ENCODE peak calls at places on chromosome 2, in four cellular contexts. T, V, L and E are unnamed samples.
A peak's percentile ranks its signal among the peaks of the same experiment; 100 is the strongest.

GRCh38 chr2:41836944-41837343 is 210.9 kb upstream of the PKDCC start:
- DNase-seq in T (peak; percentile 64), L (peak; percentile 54), V (peak; percentile 89), E (peak; percentile 43)

GRCh38 chr2:25286025-25286400 is 55.7 kb downstream of the DNMT3A start:
- DNase-seq in T (no peak), V (no peak), L (peak; percentile 68), E (peak; percentile 28)

GRCh38 chr2:131016826-131017596 is 76.2 kb downstream of the FAM168B start:
- DNase-seq in L (no peak), T (peak; percentile 92), V (no peak), E (no peak)

GRCh38 chr2:207683879-207684627 is 27.4 kb upstream of the CCNYL1 start:
- DNase-seq in V (no peak), L (no peak), T (peak; percentile 96), E (peak; percentile 65)

GRCh38 chr2:38960609-38961320 is 71.1 kb downstream of the ARHGEF33 start:
- DNase-seq in T (no peak), V (no peak), L (peak; percentile 64), E (no peak)

GRCh38 chr2:152284398-152284797 is 50.6 kb upstream of the FMNL2 start:
- DNase-seq in L (no peak), V (peak; percentile 10), T (no peak), E (no peak)

GRCh38 chr2:195636890-195637289 is 20.1 kb upstream of the SLC39A10 start:
- DNase-seq in T (peak; percentile 37), V (no peak), L (no peak), E (no peak)

GRCh38 chr2:241635756-241636155 is 1.2 kb downstream of the THAP4 start:
- DNase-seq in L (no peak), T (no peak), V (no peak), E (no peak)

GRCh38 chr2:168355110-168355509 is 101.0 kb upstream of the CERS6 start:
- DNase-seq in V (no peak), L (no peak), T (no peak), E (no peak)

GRCh38 chr2:70939001-70939846 is 3.5 kb downstream of the ATP6V1B1 start:
- DNase-seq in T (no peak), L (peak; percentile 75), V (no peak), E (no peak)

GRCh38 chr2:230931556-230932231 is 6.7 kb upstream of the GPR55 start:
- DNase-seq in T (no peak), V (no peak), L (peak; percentile 21), E (no peak)

GRCh38 chr2:229111744-229112143 is 159.3 kb downstream of the PID1 start:
- DNase-seq in T (no peak), L (no peak), V (no peak), E (no peak)

GRCh38 chr2:22880161-22880560 is 504.8 kb upstream of the KLHL29 start:
- DNase-seq in T (peak; percentile 2), L (no peak), V (no peak), E (no peak)

GRCh38 chr2:113757059-113757657 is 716 bp upstream of the SLC35F5 start:
- DNase-seq in L (no peak), V (no peak), T (no peak), E (no peak)

GRCh38 chr2:117536139-117536538 is 278.4 kb upstream of the DDX18 start:
- DNase-seq in L (peak; percentile 52), T (peak; percentile 29), V (peak; percentile 49), E (no peak)

GRCh38 chr2:164474873-164475272 is 146.4 kb downstream of the GRB14 start:
- DNase-seq in V (no peak), T (no peak), L (no peak), E (no peak)

GRCh38 chr2:11822746-11823411 is 76.4 kb downstream of the LPIN1 start:
- DNase-seq in L (no peak), V (no peak), T (peak; percentile 63), E (no peak)

GRCh38 chr2:11907178-11907577 is 160.7 kb downstream of the LPIN1 start:
- DNase-seq in L (no peak), V (no peak), T (no peak), E (no peak)

GRCh38 chr2:55102056-55102812 is 52.0 kb upstream of the RTN4 start:
- DNase-seq in V (no peak), L (no peak), T (peak; percentile 60), E (peak; percentile 80)

GRCh38 chr2:120530781-120531180 is 184.8 kb downstream of the INHBB start:
- DNase-seq in V (no peak), L (no peak), T (no peak), E (no peak)

GRCh38 chr2:238108423-238109201 is 8.5 kb downstream of the ESPNL start:
- DNase-seq in L (peak; percentile 72), T (no peak), V (peak; percentile 52), E (no peak)

GRCh38 chr2:128346811-128347558 is 28.3 kb upstream of the HS6ST1 start:
- DNase-seq in L (no peak), V (no peak), T (no peak), E (no peak)

GRCh38 chr2:53859354-53860159 is at the start of gene GPR75:
- DNase-seq in V (peak; percentile 32), L (peak; percentile 63), T (no peak), E (no peak)

GRCh38 chr2:119996148-119996547 is 16.7 kb upstream of the EPB41L5 start:
- DNase-seq in V (no peak), T (no peak), L (no peak), E (peak; percentile 24)

GRCh38 chr2:219297766-219298456 is 11.3 kb downstream of the PTPRN start:
- DNase-seq in T (no peak), L (no peak), V (no peak), E (no peak)

GRCh38 chr2:108632748-108633147 is 86.5 kb upstream of the RANBP2 start:
- DNase-seq in T (no peak), V (no peak), L (no peak), E (no peak)

GRCh38 chr2:108637304-108637669 is 82.0 kb upstream of the RANBP2 start:
- DNase-seq in L (no peak), V (peak; percentile 89), T (no peak), E (peak; percentile 97)

GRCh38 chr2:108633379-108633778 is 85.9 kb upstream of the RANBP2 start:
- DNase-seq in L (no peak), T (no peak), V (no peak), E (peak; percentile 71)

GRCh38 chr2:108634591-108635160 is 84.6 kb upstream of the RANBP2 start:
- DNase-seq in V (peak; percentile 50), L (no peak), T (no peak), E (no peak)

GRCh38 chr2:108635630-108636354 is 83.5 kb upstream of the RANBP2 start:
- DNase-seq in V (no peak), L (no peak), T (no peak), E (no peak)
- H3K4me1 ChIP-seq in V (peaks cover 74% of the 10 kb centered on the region), L (no peaks in the 10 kb centered on the region), T (peaks cover 33% of the 10 kb centered on the region), E (peaks cover 62% of the 10 kb centered on the region)

GRCh38 chr2:234976479-234977227 is 24.8 kb downstream of the SH3BP4 start:
- DNase-seq in T (no peak), L (no peak), V (no peak), E (no peak)

GRCh38 chr2:234980476-234981187 is 28.8 kb downstream of the SH3BP4 start:
- DNase-seq in L (no peak), T (peak; percentile 60), V (no peak), E (peak; percentile 98)

GRCh38 chr2:234977228-234977679 is 25.4 kb downstream of the SH3BP4 start:
- DNase-seq in T (no peak), V (no peak), L (no peak), E (no peak)

GRCh38 chr2:234979204-234980167 is 27.7 kb downstream of the SH3BP4 start:
- DNase-seq in T (peak; percentile 42), L (no peak), V (no peak), E (peak; percentile 84)

DNA sequence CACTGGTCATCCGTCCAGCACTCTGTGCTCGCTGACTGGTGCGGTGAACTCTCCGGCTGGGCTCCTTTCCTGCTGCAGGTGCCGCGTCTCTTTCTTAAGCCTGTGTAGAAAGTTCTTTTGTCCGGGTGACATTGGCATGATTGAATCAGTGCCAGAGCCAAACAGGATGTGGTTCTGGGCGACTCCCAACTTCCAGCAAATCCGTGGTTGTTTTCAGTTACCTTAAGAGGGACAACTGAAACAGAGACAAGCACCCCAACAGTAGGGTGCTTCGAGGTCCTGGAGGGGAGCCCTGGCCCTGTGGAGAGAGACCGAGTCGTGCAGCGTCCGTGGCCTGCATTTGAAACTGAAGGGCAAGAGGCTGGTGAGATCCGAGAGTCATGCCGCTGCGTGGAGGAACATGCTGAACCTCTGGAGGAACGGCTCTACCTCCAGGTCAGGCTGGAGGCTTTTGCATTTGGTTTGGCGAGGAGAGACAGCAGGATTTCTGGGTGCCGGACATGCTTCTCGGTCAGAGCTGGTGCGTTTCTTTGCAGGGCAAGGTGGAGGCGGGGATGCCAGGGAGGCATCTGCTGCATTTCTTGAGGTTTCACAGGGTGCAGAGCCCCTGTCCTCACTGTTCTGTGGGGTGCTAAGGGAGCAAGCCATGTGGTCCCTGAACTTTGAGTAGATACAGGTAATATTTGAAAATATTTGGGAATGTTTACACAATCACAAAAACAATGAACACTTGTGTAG is 26.8 kb downstream of the SH3BP4 start:
- DNase-seq in L (no peak), V (no peak), T (peak; percentile 88), E (peak; percentile 78)
- H3K4me1 ChIP-seq in L (peaks cover 17% of the 10 kb centered on the region), V (peaks cover 43% of the 10 kb centered on the region), T (peaks cover 53% of the 10 kb centered on the region), E (peaks cover 58% of the 10 kb centered on the region)

GRCh38 chr2:10031886-10032745 is 11.2 kb upstream of the KLF11 start:
- DNase-seq in T (no peak), V (no peak), L (no peak), E (no peak)

GRCh38 chr2:10035053-10035422 is 8.3 kb upstream of the KLF11 start:
- DNase-seq in L (no peak), T (no peak), V (no peak), E (no peak)

GRCh38 chr2:10033251-10034006 is 9.9 kb upstream of the KLF11 start:
- DNase-seq in L (no peak), V (peak; percentile 60), T (no peak), E (no peak)

GRCh38 chr2:10034333-10035052 is 8.9 kb upstream of the KLF11 start:
- DNase-seq in T (no peak), L (no peak), V (no peak), E (no peak)

GRCh38 chr2:10032746-10033105 is 10.6 kb upstream of the KLF11 start:
- DNase-seq in T (no peak), V (no peak), L (no peak), E (no peak)
- H3K4me1 ChIP-seq in T (peaks cover 12% of the 10 kb centered on the region), V (no peaks in the 10 kb centered on the region), L (peaks cover 4% of the 10 kb centered on the region), E (peaks cover 27% of the 10 kb centered on the region)

GRCh38 chr2:8177550-8177949 is 504.3 kb upstream of the ID2 start:
- DNase-seq in L (no peak), V (no peak), T (no peak), E (no peak)

GRCh38 chr2:8171608-8172007 is 510.2 kb upstream of the ID2 start:
- DNase-seq in L (no peak), T (no peak), V (no peak), E (peak; percentile 10)

GRCh38 chr2:8172661-8173060 is 509.2 kb upstream of the ID2 start:
- DNase-seq in L (no peak), V (no peak), T (no peak), E (no peak)

GRCh38 chr2:8176837-8177236 is 505.0 kb upstream of the ID2 start:
- DNase-seq in L (no peak), T (no peak), V (no peak), E (no peak)

DNA sequence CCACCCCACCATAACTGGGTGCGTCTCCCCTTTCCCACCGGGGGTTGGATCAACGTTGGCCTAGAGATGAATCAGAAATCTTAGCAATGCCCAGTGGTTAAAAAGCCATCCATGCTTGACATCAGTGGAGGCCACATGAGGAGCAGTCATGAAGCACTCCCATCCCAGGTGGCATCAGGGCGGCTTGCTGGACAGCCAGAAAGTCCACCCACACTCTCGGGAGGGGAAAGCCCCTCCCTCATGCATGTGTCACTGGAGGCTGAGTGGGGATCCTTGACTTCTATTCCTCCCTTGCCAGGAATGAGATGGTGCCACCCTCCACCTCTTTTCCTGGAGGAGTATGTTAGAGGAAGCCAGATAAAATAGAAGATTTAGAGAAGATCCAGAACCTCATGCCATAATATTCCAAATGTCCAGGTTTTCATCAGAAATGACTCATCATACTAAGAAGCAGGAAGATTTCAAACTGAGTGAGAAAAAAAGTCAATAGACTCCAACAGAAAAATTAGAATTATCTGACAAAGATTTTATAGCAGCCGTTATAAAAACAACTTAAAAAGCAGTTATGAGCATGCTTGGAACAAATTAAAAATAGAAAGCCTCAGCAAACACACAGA is 507.1 kb upstream of the ID2 start:
- DNase-seq in L (no peak), T (no peak), V (no peak), E (no peak)
- H3K4me1 ChIP-seq in L (peaks cover 7% of the 10 kb centered on the region), T (no peaks in the 10 kb centered on the region), V (no peaks in the 10 kb centered on the region), E (peaks cover 16% of the 10 kb centered on the region)